ENCODE peak calls at places on chromosomes 16 and 17, in nine cellular contexts. V is stomach; Z is HCT116; G is GM23248; X is body of pancreas; P is transverse colon; E is naive thymus-derived CD4-positive, alpha-beta T cell; K is CD4-positive, alpha-beta memory T cell; O is Karpas-422. I is an unnamed sample.
A peak's percentile ranks its signal among the peaks of the same experiment; 100 is the strongest.

GRCh38 chr16:55817236-55817912 is 15.5 kb downstream of the CES1 start:
- DNase-seq in V (no peak), Z (no peak), G (no peak), X (no peak), P (no peak), E (no peak), K (no peak), O (no peak), I (no peak)

GRCh38 chr17:77475012-77475976 is 334.5 kb downstream of the SEC14L1 start:
- DNase-seq in V (no peak), Z (no peak), G (peak; percentile 90), X (no peak), P (no peak), E (peak; percentile 49), K (peak; percentile 49), O (no peak), I (no peak)

GRCh38 chr17:74778960-74779359 is 2.8 kb upstream of the NAT9 start:
- DNase-seq in V (no peak), Z (no peak), G (peak; percentile 57), X (no peak), P (no peak), E (no peak), K (no peak), O (no peak), I (no peak)

GRCh38 chr17:69773081-69773480 is 301.9 kb upstream of the KCNJ16 start:
- DNase-seq in V (no peak), Z (no peak), G (no peak), X (no peak), P (no peak), E (no peak), K (no peak), O (no peak), I (no peak)

GRCh38 chr16:81437860-81438259 is 6.7 kb upstream of the CMIP start:
- DNase-seq in V (no peak), Z (no peak), G (no peak), X (no peak), P (no peak), E (no peak), K (no peak), O (no peak), I (no peak)

GRCh38 chr17:77435272-77436057 is 294.7 kb downstream of the SEC14L1 start:
- DNase-seq in V (no peak), Z (no peak), G (no peak), X (no peak), P (no peak), E (peak; percentile 73), K (no peak), O (no peak), I (no peak)

GRCh38 chr16:57993452-57993851 is 7.0 kb downstream of the ZNF319 start:
- DNase-seq in V (no peak), Z (no peak), G (no peak), X (no peak), P (no peak), E (no peak), K (no peak), O (no peak), I (no peak)

GRCh38 chr17:4003501-4004421 is 39.5 kb upstream of the ATP2A3 start:
- DNase-seq in V (peak; percentile 81), Z (no peak), G (peak; percentile 36), X (peak; percentile 86), P (peak; percentile 79), E (no peak), K (no peak), O (no peak), I (no peak)

GRCh38 chr16:88064011-88064888 is 113.0 kb downstream of the BANP start:
- DNase-seq in V (no peak), Z (no peak), G (no peak), X (no peak), P (no peak), E (no peak), K (no peak), O (no peak), I (no peak)

GRCh38 chr17:31743767-31744166 is 115.3 kb downstream of the COPRS start:
- DNase-seq in V (no peak), Z (no peak), G (peak; percentile 46), X (no peak), P (no peak), E (no peak), K (no peak), O (peak; percentile 33), I (peak; percentile 11)

GRCh38 chr16:77332792-77333191 is 102.0 kb downstream of the ADAMTS18 start:
- DNase-seq in V (no peak), Z (no peak), G (peak; percentile 3), X (no peak), P (no peak), E (no peak), K (no peak), O (no peak), I (no peak)

GRCh38 chr17:57493171-57493570 is 236.8 kb downstream of the MSI2 start:
- DNase-seq in V (no peak), Z (no peak), G (no peak), X (no peak), P (no peak), E (no peak), K (no peak), O (no peak), I (no peak)
- H3K4me1 ChIP-seq in V (no peaks in the 10 kb centered on the region), Z (no peaks in the 10 kb centered on the region), G (no peaks in the 10 kb centered on the region), X (peaks cover 8% of the 10 kb centered on the region), P (no peaks in the 10 kb centered on the region), E (peaks cover 5% of the 10 kb centered on the region), K (peaks cover 11% of the 10 kb centered on the region), O (peaks cover 59% of the 10 kb centered on the region), I (no peaks in the 10 kb centered on the region)

GRCh38 chr16:4697867-4698291 is 4.5 kb downstream of the NUDT16L1 start:
- DNase-seq in V (no peak), Z (no peak), G (no peak), X (no peak), P (no peak), E (no peak), K (no peak), O (no peak), I (no peak)
- H3K36me3 ChIP-seq in V (peaks cover 82% of the 10 kb centered on the region), Z (peaks cover 15% of the 10 kb centered on the region), G (peaks cover 3% of the 10 kb centered on the region), X (peaks cover 15% of the 10 kb centered on the region), P (no peaks in the 10 kb centered on the region), E (no peaks in the 10 kb centered on the region), K (peaks cover 33% of the 10 kb centered on the region), O (peaks cover 2% of the 10 kb centered on the region), I (peaks cover 37% of the 10 kb centered on the region)

DNA sequence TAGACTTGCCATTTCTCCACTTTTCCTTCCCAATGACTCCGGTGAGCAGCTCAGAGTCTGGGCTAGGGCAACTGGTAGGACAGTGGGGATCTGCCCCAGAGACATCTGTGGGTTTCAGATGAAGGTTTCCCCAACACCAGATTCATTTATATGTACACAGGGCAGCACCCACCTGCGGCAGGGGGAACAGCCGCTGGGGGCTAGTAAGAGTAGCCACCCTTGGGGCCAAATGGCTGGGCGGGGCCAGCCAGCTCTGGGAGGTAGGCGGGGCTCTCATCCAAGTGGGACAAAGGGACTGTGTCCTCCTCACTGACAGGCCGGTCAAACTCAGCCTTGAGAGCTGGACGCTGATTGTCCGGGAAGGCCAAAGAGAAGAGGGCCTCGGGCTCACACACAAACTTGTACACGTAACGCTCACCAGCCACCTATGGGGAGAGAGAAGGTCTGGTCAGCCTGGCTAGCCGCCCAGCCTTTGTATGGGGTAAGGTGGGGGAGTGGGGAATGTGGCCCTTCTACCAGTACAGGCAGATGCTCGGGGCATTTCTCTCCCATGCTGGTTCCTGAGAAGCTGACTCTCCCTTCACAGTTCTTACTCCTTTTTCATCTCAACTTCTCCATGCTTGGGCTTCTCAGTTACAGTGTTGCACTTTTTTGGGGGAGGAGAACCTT is 17.7 kb downstream of the ETV4 start:
- DNase-seq in V (no peak), Z (no peak), G (no peak), X (peak; percentile 66), P (peak; percentile 59), E (no peak), K (no peak), O (no peak), I (no peak)
- H3K4me3 ChIP-seq in V (no peak overlapping the region), Z (no peak overlapping the region), G (no peak overlapping the region), X (no peak overlapping the region), P (no peak overlapping the region), E (no peak overlapping the region), K (no peak overlapping the region), O (no peak overlapping the region), I (no peak overlapping the region)

GRCh38 chr16:645852-646678 is 3.1 kb upstream of the WDR90 start:
- DNase-seq in V (peak; percentile 83), Z (no peak), G (no peak), X (peak; percentile 75), P (peak; percentile 89), E (no peak), K (no peak), O (no peak), I (no peak)

GRCh38 chr16:648071-648785 is 937 bp upstream of the WDR90 start:
- DNase-seq in V (peak; percentile 83), Z (no peak), G (peak; percentile 61), X (peak; percentile 92), P (peak; percentile 90), E (no peak), K (peak; percentile 26), O (peak; percentile 86), I (no peak)

GRCh38 chr16:648786-649589 is at the start of gene WDR90:
- DNase-seq in V (peak; percentile 94), Z (peak; percentile 59), G (peak; percentile 97), X (peak; percentile 93), P (peak; percentile 96), E (peak; percentile 87), K (peak; percentile 88), O (peak; percentile 98), I (no peak)

GRCh38 chr16:646679-647172 is 2.4 kb upstream of the WDR90 start:
- DNase-seq in V (no peak), Z (no peak), G (no peak), X (no peak), P (no peak), E (no peak), K (no peak), O (no peak), I (no peak)

DNA sequence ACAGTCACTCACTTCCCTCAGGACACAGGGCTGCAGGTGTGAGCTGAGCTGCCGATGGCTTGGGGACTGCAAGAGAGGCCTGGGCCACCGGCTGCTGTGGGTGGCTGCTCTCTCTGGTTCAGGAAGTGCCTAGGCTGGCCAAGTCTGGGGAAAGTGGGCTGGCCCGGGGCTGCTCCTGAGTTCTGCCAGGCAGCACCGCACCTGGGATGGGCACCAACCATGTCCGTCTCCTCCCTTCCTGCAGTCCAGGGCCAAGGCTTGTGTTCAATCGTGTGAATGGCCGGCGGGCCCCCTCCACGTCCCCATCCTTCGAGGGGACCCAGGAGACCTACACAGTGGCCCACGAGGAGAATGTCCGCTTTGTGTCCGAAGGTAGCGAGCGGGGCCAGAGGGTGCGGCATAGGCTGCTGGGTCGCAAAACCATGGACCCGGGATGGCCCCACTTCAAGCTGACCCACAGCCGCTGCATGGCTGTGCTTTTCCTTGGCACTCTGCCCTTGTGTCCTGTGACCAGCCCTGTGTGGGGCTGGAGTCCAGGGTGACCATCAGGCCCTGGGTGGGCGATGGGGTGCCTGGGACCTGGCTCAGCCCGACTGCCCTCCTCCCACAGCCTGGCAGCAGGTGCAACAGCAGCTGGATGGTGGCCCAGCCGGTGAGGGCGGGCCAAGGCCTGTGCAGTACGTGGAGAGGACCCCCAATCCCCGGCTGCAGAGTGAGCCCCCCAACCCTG is 1.8 kb upstream of the WDR90 start:
- DNase-seq in V (peak; percentile 70), Z (no peak), G (no peak), X (peak; percentile 64), P (peak; percentile 71), E (no peak), K (no peak), O (peak; percentile 68), I (no peak)
- H3K4me1 ChIP-seq in V (peaks cover 63% of the 10 kb centered on the region), Z (peaks cover 55% of the 10 kb centered on the region), G (peaks cover 4% of the 10 kb centered on the region), X (peaks cover 81% of the 10 kb centered on the region), P (peaks cover 76% of the 10 kb centered on the region), E (peaks cover 15% of the 10 kb centered on the region), K (peaks cover 24% of the 10 kb centered on the region), O (peaks cover 75% of the 10 kb centered on the region), I (peaks cover 2% of the 10 kb centered on the region)

I was measured in iPS DF 6.9.